ENCODE peak calls at places on chromosome 16, in five cellular contexts. One of them, this sample, is unnamed. For H3K4me1 and H3K9me3, the result is how much of the 10 kb centered on the place peaks cover.

GRCh38 chr16:69566437-69567030 is 768 bp downstream of the NFAT5 start:
- DNase-seq in PC-9: peak
- DNase-seq in CD8-positive, alpha-beta T cell: peak
- DNase-seq in breast epithelium: peak
- DNase-seq in Peyer's patch: peak
- DNase-seq in this sample: peak

GRCh38 chr16:31428277-31428597 is at the start of gene COX6A2:
- DNase-seq in PC-9: no peak
- DNase-seq in CD8-positive, alpha-beta T cell: no peak
- DNase-seq in breast epithelium: no peak
- DNase-seq in Peyer's patch: no peak
- DNase-seq in this sample: no peak

GRCh38 chr16:56866955-56867830 is 2.2 kb downstream of the SLC12A3 start:
- DNase-seq in PC-9: peak
- DNase-seq in CD8-positive, alpha-beta T cell: peak
- DNase-seq in breast epithelium: no peak
- DNase-seq in Peyer's patch: no peak
- DNase-seq in this sample: peak

GRCh38 chr16:30700491-30700890 is 1.5 kb downstream of the SRCAP start:
- DNase-seq in PC-9: no peak
- DNase-seq in CD8-positive, alpha-beta T cell: no peak
- DNase-seq in breast epithelium: no peak
- DNase-seq in Peyer's patch: no peak
- DNase-seq in this sample: no peak

GRCh38 chr16:73020409-73020884 is 27.5 kb downstream of the ZFHX3 start:
- DNase-seq in PC-9: peak
- DNase-seq in CD8-positive, alpha-beta T cell: no peak
- DNase-seq in breast epithelium: no peak
- DNase-seq in Peyer's patch: peak
- DNase-seq in this sample: peak

GRCh38 chr16:1338119-1338730 is 4.8 kb downstream of the BAIAP3 start:
- DNase-seq in PC-9: no peak
- DNase-seq in CD8-positive, alpha-beta T cell: peak
- DNase-seq in breast epithelium: no peak
- DNase-seq in Peyer's patch: no peak
- DNase-seq in this sample: no peak

GRCh38 chr16:73036074-73036826 is 11.7 kb downstream of the ZFHX3 start:
- DNase-seq in PC-9: peak
- DNase-seq in CD8-positive, alpha-beta T cell: no peak
- DNase-seq in breast epithelium: no peak
- DNase-seq in Peyer's patch: no peak
- DNase-seq in this sample: no peak

GRCh38 chr16:89482087-89482823 is 8.1 kb downstream of the ANKRD11 start:
- DNase-seq in PC-9: no peak
- DNase-seq in CD8-positive, alpha-beta T cell: no peak
- DNase-seq in breast epithelium: no peak
- DNase-seq in Peyer's patch: no peak
- DNase-seq in this sample: no peak

GRCh38 chr16:46774743-46775177 is 26.6 kb upstream of the MYLK3 start:
- DNase-seq in PC-9: no peak
- DNase-seq in CD8-positive, alpha-beta T cell: no peak
- DNase-seq in breast epithelium: no peak
- DNase-seq in Peyer's patch: no peak
- DNase-seq in this sample: no peak

GRCh38 chr16:48611329-48612137 is 1.6 kb upstream of the N4BP1 start:
- DNase-seq in PC-9: peak
- DNase-seq in CD8-positive, alpha-beta T cell: peak
- DNase-seq in breast epithelium: no peak
- DNase-seq in Peyer's patch: peak
- DNase-seq in this sample: no peak

GRCh38 chr16:58459344-58460218 is 40.4 kb upstream of the NDRG4 start:
- DNase-seq in PC-9: peak
- DNase-seq in CD8-positive, alpha-beta T cell: no peak
- DNase-seq in breast epithelium: no peak
- DNase-seq in Peyer's patch: no peak
- DNase-seq in this sample: no peak

GRCh38 chr16:53058882-53059281 is 4.1 kb downstream of the CHD9 start:
- DNase-seq in PC-9: no peak
- DNase-seq in CD8-positive, alpha-beta T cell: no peak
- DNase-seq in breast epithelium: no peak
- DNase-seq in Peyer's patch: no peak
- DNase-seq in this sample: no peak

GRCh38 chr16:67396775-67397450 is 3.6 kb upstream of the TPPP3 start:
- DNase-seq in PC-9: no peak
- DNase-seq in CD8-positive, alpha-beta T cell: no peak
- DNase-seq in breast epithelium: no peak
- DNase-seq in Peyer's patch: no peak
- DNase-seq in this sample: no peak
- H3K4me1 ChIP-seq in PC-9: under half
- H3K4me1 ChIP-seq in CD8-positive, alpha-beta T cell: under half
- H3K4me1 ChIP-seq in breast epithelium: under half
- H3K4me1 ChIP-seq in Peyer's patch: under half
- H3K4me1 ChIP-seq in this sample: under half

GRCh38 chr16:87939562-87940423 is 3.5 kb upstream of the CA5A start:
- DNase-seq in PC-9: no peak
- DNase-seq in CD8-positive, alpha-beta T cell: no peak
- DNase-seq in breast epithelium: no peak
- DNase-seq in Peyer's patch: no peak
- DNase-seq in this sample: no peak
- H3K4me3 ChIP-seq in PC-9: no peak
- H3K4me3 ChIP-seq in CD8-positive, alpha-beta T cell: no peak
- H3K4me3 ChIP-seq in breast epithelium: no peak
- H3K4me3 ChIP-seq in Peyer's patch: no peak
- H3K4me3 ChIP-seq in this sample: no peak

DNA sequence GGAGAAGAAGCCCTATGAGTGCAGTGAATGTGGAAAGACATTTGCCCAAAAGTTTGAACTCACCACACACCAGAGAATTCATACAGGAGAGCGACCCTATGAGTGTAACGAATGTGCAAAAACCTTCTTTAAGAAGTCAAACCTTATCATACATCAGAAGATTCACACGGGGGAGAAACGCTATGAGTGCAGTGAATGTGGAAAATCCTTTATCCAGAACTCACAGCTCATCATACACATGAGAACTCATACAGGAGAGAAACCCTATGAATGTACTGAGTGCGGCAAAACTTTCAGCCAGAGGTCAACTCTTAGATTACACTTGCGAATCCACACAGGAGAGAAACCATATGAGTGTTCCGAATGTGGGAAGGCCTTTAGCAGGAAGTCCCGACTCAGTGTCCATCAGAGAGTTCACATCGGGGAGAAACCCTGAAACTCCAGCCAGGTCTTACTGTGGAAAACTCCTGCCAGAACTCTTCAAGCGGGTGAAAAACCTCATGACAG is 21.6 kb downstream of the ZFP1 start:
- DNase-seq in PC-9: no peak
- DNase-seq in CD8-positive, alpha-beta T cell: no peak
- DNase-seq in breast epithelium: no peak
- DNase-seq in Peyer's patch: no peak
- DNase-seq in this sample: no peak
- H3K9me3 ChIP-seq in PC-9: half or more
- H3K9me3 ChIP-seq in CD8-positive, alpha-beta T cell: under half
- H3K9me3 ChIP-seq in breast epithelium: under half
- H3K9me3 ChIP-seq in Peyer's patch: under half
- H3K9me3 ChIP-seq in this sample: under half

DNA sequence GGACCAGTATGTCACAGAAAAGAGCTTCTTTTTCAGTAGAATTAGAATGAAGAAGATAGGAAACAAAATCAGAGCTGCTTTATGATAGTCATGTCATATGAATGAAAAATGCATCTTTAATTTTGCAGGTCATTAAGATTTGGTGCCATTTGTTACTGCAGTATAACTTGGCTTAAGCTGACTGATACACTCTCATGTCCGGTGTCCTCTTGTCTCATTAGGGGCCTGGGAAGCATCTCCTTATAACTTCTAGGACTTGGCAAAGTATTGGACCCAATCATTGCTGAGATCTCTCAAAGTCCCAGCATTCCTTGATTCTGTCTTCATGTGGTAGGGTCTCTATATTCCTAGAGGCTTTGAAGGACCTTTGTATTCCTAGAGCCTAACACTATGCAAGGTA is 559.4 kb downstream of the TOX3 start:
- DNase-seq in PC-9: no peak
- DNase-seq in CD8-positive, alpha-beta T cell: no peak
- DNase-seq in breast epithelium: no peak
- DNase-seq in Peyer's patch: no peak
- DNase-seq in this sample: no peak
- H3K4me1 ChIP-seq in PC-9: under half
- H3K4me1 ChIP-seq in CD8-positive, alpha-beta T cell: under half
- H3K4me1 ChIP-seq in breast epithelium: under half
- H3K4me1 ChIP-seq in Peyer's patch: under half
- H3K4me1 ChIP-seq in this sample: under half

DNA sequence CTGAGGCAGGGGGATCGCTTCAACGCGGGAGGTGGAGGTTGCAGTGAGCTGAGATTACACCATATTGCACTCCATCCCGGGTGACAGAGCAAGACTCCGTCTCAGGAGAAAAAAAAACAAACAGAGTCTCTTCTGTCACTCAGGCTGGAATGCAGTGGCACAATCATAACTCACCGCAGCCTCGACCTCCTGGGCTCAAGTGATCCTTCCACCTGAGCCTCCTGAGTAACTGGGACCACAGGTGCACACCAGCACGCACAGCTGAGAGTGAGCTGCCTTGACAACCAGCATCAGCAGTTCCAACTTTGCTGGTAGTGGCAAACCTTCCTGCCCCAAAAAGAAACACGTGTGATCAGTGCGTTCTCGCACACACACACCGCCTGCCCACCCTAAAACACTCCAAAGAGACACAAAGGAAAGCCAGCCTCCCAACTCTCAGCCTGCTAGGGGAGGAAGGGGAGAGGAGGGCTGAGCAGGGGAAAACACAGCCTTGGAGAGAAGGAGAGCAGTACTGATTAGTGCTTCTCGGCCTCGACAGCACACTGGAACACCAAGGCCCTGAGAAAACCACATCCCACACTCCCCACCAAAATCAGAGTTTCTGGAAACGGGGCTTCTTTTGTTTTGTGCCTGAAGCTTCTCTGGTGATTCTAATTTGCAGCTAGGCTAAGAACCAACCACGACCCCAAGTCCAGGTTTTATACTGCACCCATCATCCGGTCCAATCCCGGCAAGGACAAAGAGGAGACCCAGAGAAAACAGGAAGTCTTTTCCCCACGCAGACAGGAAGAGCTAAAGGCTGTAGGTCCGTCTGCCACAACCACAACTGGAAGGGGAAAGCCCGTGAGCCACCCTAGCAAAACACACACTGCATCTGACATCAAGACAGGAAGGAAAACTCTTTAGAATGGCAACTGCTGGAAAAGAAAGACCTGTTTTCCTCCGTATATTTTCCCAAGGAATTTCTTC is 28.8 kb downstream of the ZCCHC14 start:
- DNase-seq in PC-9: no peak
- DNase-seq in CD8-positive, alpha-beta T cell: peak
- DNase-seq in breast epithelium: no peak
- DNase-seq in Peyer's patch: no peak
- DNase-seq in this sample: no peak
- H3K4me3 ChIP-seq in PC-9: no peak
- H3K4me3 ChIP-seq in CD8-positive, alpha-beta T cell: peak
- H3K4me3 ChIP-seq in breast epithelium: peak
- H3K4me3 ChIP-seq in Peyer's patch: no peak
- H3K4me3 ChIP-seq in this sample: no peak

DNA sequence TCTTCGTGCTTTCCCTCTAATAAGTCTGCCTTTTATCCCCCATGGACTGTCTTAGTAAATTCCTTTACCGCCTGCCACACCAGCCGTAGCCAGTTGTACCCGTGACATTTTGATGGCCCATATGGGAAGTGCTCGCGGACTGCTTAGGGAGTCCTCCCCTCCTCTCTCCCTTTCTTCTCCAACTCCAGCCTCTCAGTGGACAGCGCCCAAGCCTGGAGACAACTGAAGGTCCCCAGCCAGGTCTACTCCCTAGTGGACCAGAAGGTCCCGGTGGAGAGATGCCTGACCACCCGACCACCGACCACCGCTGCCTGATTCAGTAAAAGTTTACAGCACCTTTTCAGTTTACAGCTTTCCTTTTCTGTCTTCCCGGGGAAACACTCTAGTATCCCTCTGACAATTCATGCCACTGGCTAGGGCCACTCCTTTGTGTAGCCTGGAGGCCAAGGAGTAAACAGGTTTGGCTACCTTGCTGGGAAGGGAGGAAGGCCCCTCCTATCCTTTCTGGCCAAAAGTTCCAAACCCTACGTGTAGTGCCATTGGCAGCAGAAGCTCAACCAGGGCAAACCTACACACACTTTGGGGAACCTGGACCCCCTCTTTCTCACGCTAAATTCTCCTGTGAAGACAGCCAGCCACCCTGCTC is 18.0 kb downstream of the CTRB2 start:
- DNase-seq in PC-9: peak
- DNase-seq in CD8-positive, alpha-beta T cell: no peak
- DNase-seq in breast epithelium: peak
- DNase-seq in Peyer's patch: no peak
- DNase-seq in this sample: no peak
- H3K9me3 ChIP-seq in PC-9: under half
- H3K9me3 ChIP-seq in CD8-positive, alpha-beta T cell: under half
- H3K9me3 ChIP-seq in breast epithelium: under half
- H3K9me3 ChIP-seq in Peyer's patch: under half
- H3K9me3 ChIP-seq in this sample: under half